ENCODE peak calls at places on chromosomes 1 and 21, in nine cellular contexts. B is RWPE2; A is foreskin fibroblast; J is naive thymus-derived CD8-positive, alpha-beta T cell; O is tibial artery; H is NCI-H524; F is dermis blood vessel endothelial cell; L is activated CD8-positive, alpha-beta T cell treated with anti-CD3 and anti-CD28 coated beads, Interleukin-2, amount 10 ng/mL, durations not matched to agents 7 days and 5 days; V is GM18507. C is an unnamed sample.

GRCh38 chr1:6053206-6053546 is 7.5 kb downstream of the KCNAB2 start:
- DNase-seq in B (no peak), A (no peak), J (no peak), O (no peak), H (no peak), F (no peak), L (no peak), V (no peak), C (no peak)

GRCh38 chr1:51210055-51210454 is 26.0 kb upstream of the RNF11 start:
- DNase-seq in B (no peak), A (no peak), J (no peak), O (no peak), H (no peak), F (no peak), L (no peak), V (no peak), C (no peak)

GRCh38 chr1:18903313-18903671 is 937 bp upstream of the ALDH4A1 start:
- DNase-seq in B (no peak), A (no peak), J (no peak), O (no peak), H (no peak), F (no peak), L (no peak), V (no peak), C (no peak)

GRCh38 chr1:69858534-69858933 is 290.8 kb downstream of the LRRC7 start:
- DNase-seq in B (no peak), A (peak), J (no peak), O (no peak), H (no peak), F (no peak), L (no peak), V (no peak), C (no peak)

GRCh38 chr1:108049083-108049819 is 84.3 kb upstream of the VAV3 start:
- DNase-seq in B (no peak), A (peak), J (peak), O (peak), H (no peak), F (peak), L (peak), V (no peak), C (no peak)

GRCh38 chr1:101039245-101039644 is 13.7 kb upstream of the DPH5 start:
- DNase-seq in B (no peak), A (no peak), J (no peak), O (no peak), H (no peak), F (no peak), L (no peak), V (no peak), C (no peak)

GRCh38 chr1:93595266-93595665 is 86.4 kb downstream of the BCAR3 start:
- DNase-seq in B (no peak), A (peak), J (no peak), O (no peak), H (no peak), F (no peak), L (no peak), V (no peak), C (no peak)

GRCh38 chr21:45291613-45292398 is 4.1 kb upstream of the POFUT2 start:
- DNase-seq in B (peak), A (no peak), J (no peak), O (peak), H (no peak), F (no peak), L (no peak), V (no peak), C (no peak)

GRCh38 chr1:156582388-156583022 is 3.0 kb downstream of the TTC24 start:
- DNase-seq in B (no peak), A (no peak), J (peak), O (no peak), H (no peak), F (no peak), L (peak), V (no peak), C (peak)

GRCh38 chr1:234554157-234554477 is 55.9 kb downstream of the IRF2BP2 start:
- DNase-seq in B (no peak), A (no peak), J (no peak), O (no peak), H (no peak), F (no peak), L (no peak), V (no peak), C (no peak)

GRCh38 chr1:59686574-59686973 is 128.2 kb upstream of the HOOK1 start:
- DNase-seq in B (no peak), A (no peak), J (no peak), O (no peak), H (no peak), F (no peak), L (no peak), V (no peak), C (no peak)

C was measured in GM20000.